ENCODE peak calls at places on chromosomes 13 and 19, in four cellular contexts. X is cardiac fibroblast, M is WTC11, F is GM20000. J is an unnamed sample.

GRCh38 chr13:108769213-108770070 is 140.0 kb downstream of the MYO16 start:
- DNase-seq in X (no peak), M (no peak), F (no peak), J (no peak)

GRCh38 chr19:55305491-55305890 is 19.6 kb downstream of the TMEM150B start:
- DNase-seq in X (peak), M (peak), F (peak), J (peak)

GRCh38 chr19:43519436-43520088 is 7.4 kb downstream of the ETHE1 start:
- DNase-seq in X (peak), M (peak), F (peak), J (peak)

GRCh38 chr19:5148794-5149190 is 179.9 kb downstream of the KDM4B start:
- DNase-seq in X (no peak), M (no peak), F (no peak), J (no peak)

GRCh38 chr19:48913114-48913513 is 13.0 kb downstream of the NUCB1 start:
- DNase-seq in X (no peak), M (no peak), F (peak), J (no peak)

GRCh38 chr13:113588394-113589111 is 4.0 kb downstream of the TFDP1 start:
- DNase-seq in X (no peak), M (no peak), F (no peak), J (no peak)

GRCh38 chr13:36190771-36191170 is 23.6 kb downstream of the SOHLH2 start:
- DNase-seq in X (peak), M (no peak), F (no peak), J (no peak)

GRCh38 chr19:55239004-55239403 is 10.4 kb upstream of the TMEM86B start:
- DNase-seq in X (no peak), M (no peak), F (no peak), J (no peak)

GRCh38 chr13:48278806-48279205 is 24.7 kb upstream of the RB1 start:
- DNase-seq in X (no peak), M (no peak), F (no peak), J (no peak)

GRCh38 chr13:113491418-113491883 is 940 bp upstream of the DCUN1D2 start:
- DNase-seq in X (peak), M (peak), F (peak), J (no peak)

GRCh38 chr13:99382428-99383133 is 75.4 kb upstream of the GPR183 start:
- DNase-seq in X (no peak), M (no peak), F (no peak), J (no peak)

GRCh38 chr19:32567486-32567885 is 13.5 kb upstream of the PDCD5 start:
- DNase-seq in X (no peak), M (no peak), F (no peak), J (no peak)
- TF ChIP-seq CTCF in X (no peak), M (no peak), F (no peak), J (no peak)

GRCh38 chr19:39765091-39766076 is 13.3 kb upstream of the LEUTX start:
- DNase-seq in X (peak), M (peak), F (no peak), J (no peak)
- TF ChIP-seq CTCF in X (peak), M (peak), F (peak), J (peak)

DNA sequence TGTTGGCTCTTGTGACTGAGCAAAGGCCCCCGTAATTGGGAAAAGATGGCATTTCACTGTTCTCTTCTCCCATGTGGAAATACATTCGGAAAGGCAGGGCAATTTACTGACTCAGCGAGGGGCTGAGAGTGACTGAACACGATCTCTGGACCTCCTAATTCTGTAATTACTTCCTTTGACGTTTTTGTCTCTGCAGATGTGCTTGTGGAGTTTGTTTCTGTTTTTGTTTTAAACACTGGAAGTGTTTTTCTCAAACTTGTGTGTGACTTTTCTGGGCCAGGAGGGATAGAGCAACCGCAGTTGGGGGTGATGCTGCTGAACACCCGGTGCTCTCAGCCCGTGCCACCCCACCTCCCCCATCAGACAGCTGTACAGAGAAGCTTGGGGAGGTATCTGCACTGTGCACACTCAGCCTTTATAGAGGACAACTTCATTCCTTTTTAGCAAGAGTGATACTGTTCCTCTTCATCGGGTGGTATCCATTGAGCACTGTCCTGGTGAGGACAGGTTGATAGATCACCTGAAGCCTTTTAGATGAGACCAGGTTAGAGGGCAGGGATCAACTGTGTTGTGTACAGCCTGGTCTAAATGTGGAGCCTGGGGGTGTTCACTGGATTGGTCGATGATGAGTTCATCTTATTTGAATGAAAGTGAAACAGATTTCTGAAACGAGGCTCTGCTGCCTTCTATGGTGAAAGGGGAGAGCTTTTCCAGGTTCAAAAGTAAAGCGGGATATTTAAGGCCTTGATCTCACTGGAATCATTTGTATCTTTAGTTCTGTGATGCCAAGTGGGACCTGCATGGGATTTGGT is 117.4 kb downstream of the ESD start:
- DNase-seq in X (peak), M (no peak), F (peak), J (peak)
- TF ChIP-seq CTCF in X (peak), M (no peak), F (no peak), J (peak)

GRCh38 chr19:57886046-57886445 is 2.8 kb downstream of the ZNF814 start:
- DNase-seq in X (no peak), M (no peak), F (no peak), J (no peak)

GRCh38 chr19:57888107-57888493 is 737 bp downstream of the ZNF814 start:
- DNase-seq in X (peak), M (no peak), F (no peak), J (peak)

GRCh38 chr19:57887195-57887941 is 1.5 kb downstream of the ZNF814 start:
- DNase-seq in X (peak), M (peak), F (no peak), J (no peak)

DNA sequence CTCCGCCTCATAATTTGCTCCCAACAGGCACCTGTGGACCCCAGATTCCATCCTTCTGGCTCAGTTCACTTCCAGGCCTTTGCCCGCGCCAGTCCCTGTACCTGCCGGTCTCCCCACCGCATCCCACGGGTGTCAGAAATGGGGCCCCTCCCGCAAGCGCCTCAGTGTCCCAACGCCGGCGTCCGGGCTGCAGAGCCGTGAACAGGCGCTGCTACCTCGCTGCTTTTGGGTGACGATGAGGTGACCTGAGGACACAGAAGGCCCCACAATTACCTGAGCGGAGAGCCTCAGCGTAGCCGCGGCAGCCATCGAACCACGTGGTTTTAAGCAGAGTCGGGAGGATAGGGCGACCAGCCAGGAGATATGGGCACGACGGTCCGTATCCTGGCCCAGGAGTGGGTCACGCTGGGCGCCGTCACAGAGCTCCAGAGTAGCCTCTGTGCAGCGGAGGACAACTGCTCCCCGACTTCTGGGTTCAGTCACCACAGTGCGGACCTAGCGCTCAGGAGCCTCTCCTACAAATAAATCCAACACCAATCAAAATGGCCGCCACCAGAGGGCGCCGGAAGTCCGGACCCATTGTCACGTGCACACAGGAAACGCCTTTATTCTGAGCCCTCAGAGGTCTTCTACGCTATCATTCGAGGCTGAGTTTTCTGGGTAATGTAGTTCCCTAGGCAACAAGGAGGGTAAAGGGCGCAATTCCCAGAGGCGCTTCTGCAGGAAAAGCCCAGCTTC is at the start of gene ZNF814:
- DNase-seq in X (peak), M (peak), F (peak), J (peak)
- TF ChIP-seq CTCF in X (no peak), M (peak), F (peak), J (peak)

DNA sequence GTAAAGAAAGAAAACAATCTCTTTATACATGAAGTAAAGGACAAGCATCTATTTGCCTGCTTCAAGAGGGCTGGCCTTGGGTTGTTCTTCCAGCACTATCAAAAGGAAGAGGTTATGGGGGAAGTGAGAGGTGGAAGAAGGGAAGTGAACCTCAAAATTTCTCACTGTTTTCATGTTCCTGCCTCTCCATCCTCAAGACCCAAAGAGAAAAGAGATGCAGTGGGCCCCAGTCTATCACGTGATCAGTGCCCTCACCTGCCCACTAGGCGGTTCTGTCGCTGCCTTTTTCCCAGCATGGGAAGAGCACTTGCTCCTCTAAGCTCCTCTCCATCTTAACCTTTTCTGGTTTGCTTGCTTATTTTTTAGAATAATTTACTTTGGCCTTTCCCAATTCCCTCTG is 6.2 kb upstream of the USP12 start:
- DNase-seq in X (no peak), M (peak), F (no peak), J (peak)
- TF ChIP-seq CTCF in X (no peak), M (no peak), F (no peak), J (peak)

GRCh38 chr19:3252650-3253049 is 28.2 kb downstream of the CELF5 start:
- DNase-seq in X (no peak), M (no peak), F (no peak), J (no peak)

GRCh38 chr19:3251229-3251628 is 26.8 kb downstream of the CELF5 start:
- DNase-seq in X (no peak), M (no peak), F (no peak), J (no peak)

GRCh38 chr19:3249408-3249807 is 24.9 kb downstream of the CELF5 start:
- DNase-seq in X (no peak), M (peak), F (no peak), J (no peak)

GRCh38 chr19:3248728-3249315 is 24.4 kb downstream of the CELF5 start:
- DNase-seq in X (no peak), M (no peak), F (no peak), J (no peak)

DNA sequence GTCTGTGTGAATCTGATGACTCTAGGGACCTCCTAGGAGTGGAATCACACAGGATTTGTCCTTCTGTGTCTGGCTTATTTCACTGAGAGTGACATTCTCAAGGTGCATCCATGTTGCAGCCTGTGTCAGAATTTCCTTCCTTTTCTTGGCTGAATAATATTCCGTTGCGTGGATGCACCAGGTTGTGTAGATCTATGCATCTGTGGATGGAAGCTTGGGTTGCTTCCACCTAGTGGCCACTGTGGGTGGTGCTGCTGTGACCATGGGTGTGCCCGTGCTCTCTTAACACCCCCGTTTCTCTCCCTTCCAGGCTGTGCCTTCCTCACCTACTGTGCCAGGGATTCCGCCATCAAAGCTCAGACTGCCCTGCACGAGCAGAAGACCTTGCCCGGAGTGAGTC is 26.2 kb downstream of the CELF5 start:
- DNase-seq in X (peak), M (peak), F (peak), J (peak)
- TF ChIP-seq CTCF in X (peak), M (peak), F (peak), J (peak)

GRCh38 chr13:34038326-34039068 is 220.5 kb downstream of the RFC3 start:
- DNase-seq in X (no peak), M (no peak), F (no peak), J (no peak)
- TF ChIP-seq CTCF in X (no peak), M (no peak), F (no peak), J (no peak)

DNA sequence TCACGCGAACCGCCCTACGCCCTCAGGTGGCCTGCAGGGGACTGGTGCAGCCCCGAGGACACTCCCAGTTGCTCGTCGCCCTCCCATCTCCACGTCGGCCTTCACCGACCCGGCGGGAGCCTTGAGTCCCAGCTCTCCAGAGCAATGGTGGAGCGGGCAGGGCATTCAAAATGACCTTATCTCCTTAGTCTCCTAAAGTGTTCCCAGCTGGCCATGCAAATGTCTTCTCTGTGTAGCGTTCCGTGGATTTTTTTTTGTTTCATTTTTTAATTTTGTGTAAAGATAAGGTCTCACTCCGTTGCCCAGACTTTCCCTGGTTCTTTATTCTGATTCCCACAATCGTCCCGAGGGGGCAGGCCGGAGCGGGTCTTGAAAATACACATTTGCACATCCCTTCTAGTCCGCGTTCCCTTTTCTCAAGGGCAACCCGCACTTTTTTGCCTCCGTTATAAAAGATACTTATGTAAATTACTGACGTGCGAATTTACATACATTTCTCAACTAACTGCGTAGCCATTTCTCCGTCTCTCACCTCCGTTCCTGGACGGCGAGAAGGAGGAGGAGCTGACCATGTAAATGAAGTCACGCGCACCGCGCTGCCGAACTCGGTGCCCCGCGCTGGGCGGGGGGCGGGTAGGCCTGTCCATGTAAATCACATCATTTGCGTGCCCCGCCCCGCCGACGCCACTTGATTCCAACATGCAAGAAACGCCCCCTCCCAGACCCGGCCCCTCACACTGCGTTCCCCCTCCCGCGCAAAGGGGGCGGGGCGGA is 581 bp upstream of the EGLN2 start:
- DNase-seq in X (peak), M (peak), F (peak), J (peak)
- TF ChIP-seq CTCF in X (peak), M (no peak), F (no peak), J (peak)

GRCh38 chr19:9032136-9032626 is 22.0 kb upstream of the MUC16 start:
- DNase-seq in X (no peak), M (no peak), F (no peak), J (no peak)
- TF ChIP-seq CTCF in X (no peak), M (no peak), F (no peak), J (no peak)

J was measured in GM13977.